ENCODE peak calls at places on chromosomes 5 and 9, in nine cellular contexts. One of them, this sample, is unnamed. For H3K9me3, the result is how much of the 10 kb centered on the place peaks cover.

GRCh38 chr5:34854459-34855174 is 15.7 kb downstream of the TTC23L start:
- DNase-seq in uterus: no peak
- DNase-seq in ovary: no peak
- DNase-seq in hepatocyte: no peak
- DNase-seq in stomach: no peak
- DNase-seq in tibial nerve: no peak
- DNase-seq in aorta: no peak
- DNase-seq in esophagus squamous epithelium: no peak
- DNase-seq in AG04450: no peak
- DNase-seq in this sample: no peak

GRCh38 chr5:59458321-59458720 is 435.2 kb downstream of the PDE4D start:
- DNase-seq in hepatocyte: no peak
- DNase-seq in uterus: no peak
- DNase-seq in stomach: no peak
- DNase-seq in esophagus squamous epithelium: no peak
- DNase-seq in tibial nerve: no peak
- DNase-seq in ovary: no peak
- DNase-seq in aorta: no peak
- DNase-seq in AG04450: no peak
- DNase-seq in this sample: no peak

GRCh38 chr5:150255659-150256415 is 33.7 kb downstream of the CAMK2A start:
- DNase-seq in ovary: no peak
- DNase-seq in AG04450: no peak
- DNase-seq in hepatocyte: peak
- DNase-seq in aorta: no peak
- DNase-seq in esophagus squamous epithelium: no peak
- DNase-seq in tibial nerve: no peak
- DNase-seq in uterus: no peak
- DNase-seq in stomach: no peak
- DNase-seq in this sample: no peak

GRCh38 chr5:113181853-113182490 is 205.4 kb downstream of the DCP2 start:
- DNase-seq in stomach: no peak
- DNase-seq in AG04450: no peak
- DNase-seq in esophagus squamous epithelium: no peak
- DNase-seq in ovary: no peak
- DNase-seq in uterus: no peak
- DNase-seq in tibial nerve: no peak
- DNase-seq in hepatocyte: no peak
- DNase-seq in aorta: no peak
- DNase-seq in this sample: no peak

GRCh38 chr5:174794941-174795672 is 70.7 kb downstream of the MSX2 start:
- DNase-seq in uterus: no peak
- DNase-seq in AG04450: no peak
- DNase-seq in tibial nerve: no peak
- DNase-seq in aorta: no peak
- DNase-seq in stomach: no peak
- DNase-seq in hepatocyte: no peak
- DNase-seq in esophagus squamous epithelium: no peak
- DNase-seq in ovary: no peak
- DNase-seq in this sample: no peak

GRCh38 chr5:113293613-113294340 is 141.0 kb downstream of the TSSK1B start:
- DNase-seq in uterus: peak
- DNase-seq in hepatocyte: peak
- DNase-seq in esophagus squamous epithelium: no peak
- DNase-seq in AG04450: no peak
- DNase-seq in tibial nerve: no peak
- DNase-seq in stomach: no peak
- DNase-seq in ovary: peak
- DNase-seq in aorta: no peak
- DNase-seq in this sample: no peak

GRCh38 chr5:125560476-125561225 is 814.2 kb upstream of the ZNF608 start:
- DNase-seq in uterus: no peak
- DNase-seq in AG04450: no peak
- DNase-seq in aorta: no peak
- DNase-seq in tibial nerve: no peak
- DNase-seq in esophagus squamous epithelium: no peak
- DNase-seq in stomach: no peak
- DNase-seq in hepatocyte: no peak
- DNase-seq in ovary: no peak
- DNase-seq in this sample: peak

GRCh38 chr5:50889790-50890189 is 223.4 kb downstream of the PARP8 start:
- DNase-seq in stomach: no peak
- DNase-seq in AG04450: no peak
- DNase-seq in esophagus squamous epithelium: no peak
- DNase-seq in tibial nerve: no peak
- DNase-seq in aorta: no peak
- DNase-seq in uterus: no peak
- DNase-seq in ovary: no peak
- DNase-seq in hepatocyte: no peak
- DNase-seq in this sample: no peak

GRCh38 chr5:128536229-128536860 is 1.7 kb downstream of the FBN2 start:
- DNase-seq in ovary: no peak
- DNase-seq in stomach: no peak
- DNase-seq in uterus: no peak
- DNase-seq in AG04450: no peak
- DNase-seq in hepatocyte: peak
- DNase-seq in aorta: no peak
- DNase-seq in esophagus squamous epithelium: no peak
- DNase-seq in tibial nerve: no peak
- DNase-seq in this sample: peak

GRCh38 chr5:77770293-77771005 is 5.7 kb downstream of the TBCA start:
- DNase-seq in stomach: no peak
- DNase-seq in hepatocyte: no peak
- DNase-seq in uterus: no peak
- DNase-seq in aorta: no peak
- DNase-seq in ovary: no peak
- DNase-seq in AG04450: no peak
- DNase-seq in esophagus squamous epithelium: no peak
- DNase-seq in tibial nerve: no peak
- DNase-seq in this sample: no peak

GRCh38 chr9:132381966-132382541 is 24.6 kb downstream of the TTF1 start:
- DNase-seq in stomach: no peak
- DNase-seq in tibial nerve: no peak
- DNase-seq in hepatocyte: no peak
- DNase-seq in uterus: no peak
- DNase-seq in aorta: peak
- DNase-seq in esophagus squamous epithelium: no peak
- DNase-seq in ovary: no peak
- DNase-seq in AG04450: no peak
- DNase-seq in this sample: no peak

GRCh38 chr9:71609453-71609840 is 158.9 kb downstream of the CEMIP2 start:
- DNase-seq in stomach: no peak
- DNase-seq in ovary: no peak
- DNase-seq in AG04450: no peak
- DNase-seq in aorta: no peak
- DNase-seq in hepatocyte: no peak
- DNase-seq in uterus: no peak
- DNase-seq in tibial nerve: no peak
- DNase-seq in esophagus squamous epithelium: no peak
- DNase-seq in this sample: no peak

GRCh38 chr9:71608825-71609452 is 159.4 kb downstream of the CEMIP2 start:
- DNase-seq in tibial nerve: no peak
- DNase-seq in AG04450: no peak
- DNase-seq in stomach: no peak
- DNase-seq in aorta: no peak
- DNase-seq in hepatocyte: no peak
- DNase-seq in uterus: no peak
- DNase-seq in ovary: no peak
- DNase-seq in esophagus squamous epithelium: no peak
- DNase-seq in this sample: peak

GRCh38 chr9:71614409-71614808 is 153.9 kb downstream of the CEMIP2 start:
- DNase-seq in aorta: no peak
- DNase-seq in uterus: no peak
- DNase-seq in tibial nerve: no peak
- DNase-seq in stomach: no peak
- DNase-seq in ovary: no peak
- DNase-seq in AG04450: no peak
- DNase-seq in hepatocyte: no peak
- DNase-seq in esophagus squamous epithelium: no peak
- DNase-seq in this sample: no peak

GRCh38 chr9:71608021-71608420 is 160.3 kb downstream of the CEMIP2 start:
- DNase-seq in uterus: no peak
- DNase-seq in tibial nerve: no peak
- DNase-seq in esophagus squamous epithelium: no peak
- DNase-seq in AG04450: no peak
- DNase-seq in aorta: no peak
- DNase-seq in stomach: no peak
- DNase-seq in ovary: no peak
- DNase-seq in hepatocyte: no peak
- DNase-seq in this sample: no peak

GRCh38 chr9:71612889-71613288 is 155.4 kb downstream of the CEMIP2 start:
- DNase-seq in ovary: no peak
- DNase-seq in aorta: no peak
- DNase-seq in hepatocyte: no peak
- DNase-seq in tibial nerve: no peak
- DNase-seq in stomach: no peak
- DNase-seq in esophagus squamous epithelium: no peak
- DNase-seq in AG04450: no peak
- DNase-seq in uterus: no peak
- DNase-seq in this sample: no peak
- H3K9me3 ChIP-seq in ovary: under half
- H3K9me3 ChIP-seq in aorta: under half
- H3K9me3 ChIP-seq in hepatocyte: under half
- H3K9me3 ChIP-seq in tibial nerve: under half
- H3K9me3 ChIP-seq in stomach: under half
- H3K9me3 ChIP-seq in esophagus squamous epithelium: under half
- H3K9me3 ChIP-seq in AG04450: under half
- H3K9me3 ChIP-seq in uterus: under half
- H3K9me3 ChIP-seq in this sample: under half

DNA sequence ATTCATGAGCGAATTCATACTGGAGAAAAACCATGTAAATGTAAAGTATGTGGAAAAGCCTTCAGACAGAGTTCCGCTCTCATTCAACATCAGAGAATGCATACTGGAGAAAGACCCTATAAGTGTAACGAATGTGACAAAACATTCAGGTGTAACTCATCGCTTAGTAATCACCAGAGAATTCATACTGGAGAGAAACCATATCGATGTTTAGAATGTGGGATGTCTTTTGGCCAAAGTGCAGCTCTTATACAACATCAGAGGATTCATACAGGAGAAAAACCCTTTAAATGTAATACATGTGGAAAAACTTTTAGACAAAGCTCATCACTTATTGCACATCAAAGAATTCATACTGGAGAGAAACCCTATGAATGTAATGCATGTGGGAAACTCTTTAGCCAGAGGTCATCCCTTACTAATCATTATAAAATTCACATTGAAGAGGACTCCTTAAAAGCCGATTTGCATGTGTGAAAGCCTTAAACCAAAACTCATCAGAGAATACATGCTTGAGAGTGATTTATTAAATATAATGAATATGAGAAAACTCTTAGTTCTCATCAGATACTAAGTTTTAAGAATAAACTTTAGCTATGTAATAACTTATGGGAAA is 11.8 kb upstream of the ZFP2 start:
- DNase-seq in esophagus squamous epithelium: no peak
- DNase-seq in ovary: no peak
- DNase-seq in AG04450: no peak
- DNase-seq in uterus: no peak
- DNase-seq in stomach: no peak
- DNase-seq in aorta: no peak
- DNase-seq in tibial nerve: no peak
- DNase-seq in hepatocyte: no peak
- DNase-seq in this sample: no peak
- H3K9me3 ChIP-seq in esophagus squamous epithelium: under half
- H3K9me3 ChIP-seq in ovary: under half
- H3K9me3 ChIP-seq in AG04450: under half
- H3K9me3 ChIP-seq in uterus: under half
- H3K9me3 ChIP-seq in stomach: half or more
- H3K9me3 ChIP-seq in aorta: under half
- H3K9me3 ChIP-seq in tibial nerve: half or more
- H3K9me3 ChIP-seq in hepatocyte: half or more
- H3K9me3 ChIP-seq in this sample: under half

DNA sequence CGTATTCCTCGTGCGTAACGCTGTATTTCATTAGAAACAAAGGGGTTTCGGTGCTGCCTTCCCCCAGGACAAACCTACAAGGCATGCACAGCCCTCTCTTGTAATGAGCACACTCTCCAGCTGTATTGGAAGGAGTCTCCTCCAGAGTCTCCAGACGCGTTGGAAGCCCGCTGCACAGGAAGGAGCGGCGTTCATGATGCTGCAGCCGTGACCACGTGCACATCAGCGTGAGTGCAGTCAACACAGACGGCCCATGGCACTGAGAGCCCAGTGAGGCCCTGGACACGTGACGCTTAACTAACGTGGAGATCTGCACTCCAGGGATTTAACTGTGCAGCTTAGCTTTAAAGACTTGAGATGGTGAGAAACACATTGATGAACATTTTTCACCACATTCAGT is 209.0 kb upstream of the IRX1 start:
- DNase-seq in AG04450: no peak
- DNase-seq in esophagus squamous epithelium: no peak
- DNase-seq in tibial nerve: no peak
- DNase-seq in aorta: no peak
- DNase-seq in hepatocyte: no peak
- DNase-seq in stomach: no peak
- DNase-seq in ovary: no peak
- DNase-seq in uterus: no peak
- DNase-seq in this sample: no peak
- H3K9me3 ChIP-seq in AG04450: half or more
- H3K9me3 ChIP-seq in esophagus squamous epithelium: under half
- H3K9me3 ChIP-seq in tibial nerve: under half
- H3K9me3 ChIP-seq in aorta: under half
- H3K9me3 ChIP-seq in hepatocyte: under half
- H3K9me3 ChIP-seq in stomach: under half
- H3K9me3 ChIP-seq in ovary: under half
- H3K9me3 ChIP-seq in uterus: under half
- H3K9me3 ChIP-seq in this sample: half or more

GRCh38 chr5:179882338-179882737 is 23.7 kb upstream of the MRNIP start:
- DNase-seq in tibial nerve: no peak
- DNase-seq in hepatocyte: no peak
- DNase-seq in aorta: no peak
- DNase-seq in esophagus squamous epithelium: no peak
- DNase-seq in ovary: no peak
- DNase-seq in AG04450: no peak
- DNase-seq in uterus: no peak
- DNase-seq in stomach: no peak
- DNase-seq in this sample: no peak
- H3K9me3 ChIP-seq in tibial nerve: under half
- H3K9me3 ChIP-seq in hepatocyte: under half
- H3K9me3 ChIP-seq in aorta: under half
- H3K9me3 ChIP-seq in esophagus squamous epithelium: under half
- H3K9me3 ChIP-seq in ovary: under half
- H3K9me3 ChIP-seq in AG04450: under half
- H3K9me3 ChIP-seq in uterus: under half
- H3K9me3 ChIP-seq in stomach: under half
- H3K9me3 ChIP-seq in this sample: under half

This sample was measured in SJSA1.